ENCODE peak calls at places on chromosomes 3 and 15, in six cellular contexts. E is GM13976, C is cardiac muscle cell, Y is fibroblast of the aortic adventitia, I is IMR-90, P is Calu3. V is an unnamed sample.

GRCh38 chr15:59335197-59335786 is 37.4 kb downstream of the MYO1E start:
- DNase-seq in E (no peak), C (peak; percentile 5), Y (peak; percentile 50), I (no peak), P (no peak), V (no peak)

GRCh38 chr15:45157974-45158373 is 28.2 kb downstream of the DUOX1 start:
- DNase-seq in E (no peak), C (no peak), Y (peak; percentile 94), I (peak; percentile 81), P (no peak), V (no peak)

GRCh38 chr3:56467108-56467507 is 1.2 kb downstream of the ERC2 start:
- DNase-seq in E (peak; percentile 32), C (peak; percentile 96), Y (peak; percentile 19), I (peak; percentile 43), P (peak; percentile 83), V (peak; percentile 27)

GRCh38 chr3:4776980-4777581 is 202.2 kb upstream of the BHLHE40 start:
- DNase-seq in E (peak; percentile 76), C (no peak), Y (peak; percentile 85), I (no peak), P (no peak), V (peak; percentile 71)

GRCh38 chr3:37197810-37198371 is 23.5 kb upstream of the LRRFIP2 start:
- DNase-seq in E (no peak), C (no peak), Y (peak; percentile 42), I (peak; percentile 55), P (no peak), V (no peak)

GRCh38 chr3:364287-364686 is 167.7 kb downstream of the CHL1 start:
- DNase-seq in E (no peak), C (no peak), Y (no peak), I (no peak), P (no peak), V (no peak)

GRCh38 chr3:11384074-11384473 is 111.9 kb downstream of the ATG7 start:
- DNase-seq in E (no peak), C (no peak), Y (no peak), I (no peak), P (no peak), V (no peak)

GRCh38 chr3:83953417-83954089 is 1005.2 kb upstream of the CADM2 start:
- DNase-seq in E (no peak), C (peak; percentile 40), Y (no peak), I (no peak), P (no peak), V (no peak)

GRCh38 chr3:119600732-119601131 is 3.0 kb downstream of the PLA1A start:
- DNase-seq in E (peak; percentile 63), C (peak; percentile 58), Y (no peak), I (no peak), P (no peak), V (peak; percentile 71)

GRCh38 chr15:59191855-59192237 is 14.8 kb upstream of the LDHAL6B start:
- DNase-seq in E (no peak), C (no peak), Y (peak; percentile 90), I (peak; percentile 96), P (peak; percentile 65), V (no peak)

GRCh38 chr3:60746043-60746638 is 505.1 kb downstream of the FHIT start:
- DNase-seq in E (no peak), C (no peak), Y (no peak), I (no peak), P (no peak), V (no peak)

GRCh38 chr3:10933958-10934481 is 58.5 kb upstream of the SLC6A1 start:
- DNase-seq in E (no peak), C (no peak), Y (no peak), I (peak; percentile 45), P (no peak), V (no peak)

GRCh38 chr15:68797157-68797556 is 23.5 kb downstream of the ANP32A start:
- DNase-seq in E (peak; percentile 47), C (no peak), Y (no peak), I (peak; percentile 45), P (no peak), V (no peak)

GRCh38 chr3:50168388-50168787 is 13.3 kb downstream of the SEMA3F start:
- DNase-seq in E (no peak), C (no peak), Y (no peak), I (no peak), P (no peak), V (no peak)

GRCh38 chr15:31292391-31293020 is 34.1 kb upstream of the KLF13 start:
- DNase-seq in E (no peak), C (no peak), Y (no peak), I (no peak), P (no peak), V (no peak)

GRCh38 chr3:132008841-132009638 is 25.8 kb downstream of the CPNE4 start:
- DNase-seq in E (no peak), C (peak; percentile 7), Y (no peak), I (no peak), P (peak; percentile 23), V (no peak)

GRCh38 chr3:132004571-132004970 is 30.2 kb downstream of the CPNE4 start:
- DNase-seq in E (no peak), C (no peak), Y (peak; percentile 44), I (no peak), P (no peak), V (no peak)

GRCh38 chr3:132003685-132004084 is 31.1 kb downstream of the CPNE4 start:
- DNase-seq in E (no peak), C (no peak), Y (no peak), I (no peak), P (no peak), V (no peak)

GRCh38 chr3:132007617-132008016 is 27.2 kb downstream of the CPNE4 start:
- DNase-seq in E (no peak), C (no peak), Y (no peak), I (no peak), P (no peak), V (no peak)

DNA sequence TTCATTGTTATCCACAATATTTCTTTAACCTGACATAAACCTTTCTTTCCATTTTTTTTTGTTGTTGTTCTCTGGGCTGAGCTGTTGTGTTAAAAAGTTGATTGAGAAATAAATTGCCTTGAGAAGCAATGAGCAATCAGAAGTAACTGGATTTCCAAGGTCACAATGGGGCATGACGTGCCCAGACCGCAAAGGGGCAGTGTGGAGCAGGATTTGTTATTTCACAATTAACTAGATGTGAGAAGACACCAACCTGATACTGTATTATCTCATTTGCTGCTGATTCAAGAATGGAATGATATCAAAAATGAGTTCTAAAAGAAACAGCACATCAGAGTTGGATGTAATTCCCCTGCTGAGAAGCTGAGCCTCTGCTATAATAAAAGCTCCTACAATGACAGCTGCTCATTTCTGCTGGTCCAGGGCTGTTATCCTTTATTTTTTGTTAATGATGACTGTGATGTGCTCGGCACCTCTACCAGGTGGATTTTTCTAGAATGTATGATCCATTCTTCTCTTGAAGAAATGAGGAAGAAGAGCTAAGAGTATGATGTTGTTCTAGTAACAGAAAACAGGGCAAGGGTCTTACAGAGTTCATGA is 28.1 kb downstream of the CPNE4 start:
- DNase-seq in E (peak; percentile 15), C (peak; percentile 52), Y (peak; percentile 38), I (peak; percentile 24), P (peak; percentile 78), V (peak; percentile 17)
- TF ChIP-seq CTCF in E (peak; percentile 45), C (peak; percentile 67), Y (peak; percentile 63), I (peak; percentile 56), P (peak; percentile 86), V (peak; percentile 48)

DNA sequence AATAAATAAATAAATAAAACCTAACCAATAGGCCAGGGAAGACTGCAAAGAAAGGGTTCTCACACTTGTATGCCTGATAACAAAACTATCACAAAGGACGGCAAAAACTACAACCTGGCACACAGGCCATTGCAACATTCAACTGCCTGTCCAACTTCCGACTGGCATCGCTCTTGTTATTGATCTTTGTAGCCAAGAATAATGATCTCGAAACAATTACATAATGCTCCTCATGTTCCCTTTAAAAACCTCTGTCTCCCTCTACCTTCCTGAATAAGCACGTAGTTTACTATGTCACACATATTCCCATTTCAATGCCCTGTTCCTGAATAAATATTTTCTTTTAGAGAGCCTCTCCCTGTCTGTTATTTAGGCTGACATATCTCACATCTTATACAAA is 74.3 kb downstream of the B3GNT5 start:
- DNase-seq in E (no peak), C (no peak), Y (no peak), I (no peak), P (no peak), V (no peak)
- TF ChIP-seq CTCF in E (no peak), C (no peak), Y (no peak), I (no peak), P (no peak), V (no peak)

DNA sequence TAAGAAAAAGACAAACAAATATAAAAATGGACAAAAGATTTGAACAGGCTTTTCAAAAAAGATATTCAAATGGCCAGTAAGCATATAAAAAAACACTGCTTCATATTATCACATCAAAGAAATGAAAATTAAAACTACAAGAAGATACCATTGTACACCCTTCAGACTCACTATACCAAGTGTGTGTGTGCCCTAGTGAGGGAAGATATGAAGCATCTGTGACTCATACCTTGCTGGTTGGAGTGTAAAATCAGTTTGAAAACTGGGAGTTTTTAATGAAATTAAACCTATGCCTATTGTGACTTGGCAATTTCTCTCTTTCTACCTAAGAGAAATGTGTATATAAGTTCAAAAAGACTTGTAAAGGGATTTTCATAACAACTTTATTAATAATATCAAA is 23.5 kb upstream of the SLC15A2 start:
- DNase-seq in E (no peak), C (no peak), Y (no peak), I (peak; percentile 4), P (no peak), V (no peak)
- TF ChIP-seq CTCF in E (no peak), C (no peak), Y (no peak), I (no peak), P (no peak), V (no peak)

GRCh38 chr15:47717036-47717611 is at the start of gene SEMA6D:
- DNase-seq in E (peak; percentile 57), C (peak; percentile 95), Y (peak; percentile 77), I (peak; percentile 85), P (peak; percentile 21), V (peak; percentile 34)
- TF ChIP-seq CTCF in E (peak; percentile 22), C (peak; percentile 28), Y (peak; percentile 2), I (peak; percentile 51), P (no peak), V (peak; percentile 13)

DNA sequence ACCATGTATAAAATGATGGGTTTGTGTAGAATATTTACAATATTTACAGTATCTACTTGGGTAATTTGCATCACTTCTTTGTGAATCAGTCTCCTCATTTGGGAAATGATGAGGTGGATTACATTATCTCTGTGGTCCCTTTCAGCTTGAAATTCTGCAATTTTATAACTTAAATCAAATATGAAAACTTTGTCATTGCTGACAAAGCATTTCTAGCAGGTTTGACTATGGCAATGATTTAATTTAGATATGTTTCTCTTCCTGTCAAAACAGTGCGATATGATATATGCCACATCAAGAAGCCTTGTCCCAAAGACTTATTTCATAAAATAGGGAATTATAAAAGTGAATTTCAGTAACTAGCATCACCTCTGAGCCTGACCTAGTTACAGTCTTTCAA is 315.8 kb upstream of the MEIS2 start:
- DNase-seq in E (no peak), C (no peak), Y (no peak), I (no peak), P (no peak), V (no peak)
- TF ChIP-seq CTCF in E (no peak), C (no peak), Y (no peak), I (no peak), P (no peak), V (no peak)

V was measured in GM10248.